ENCODE peak calls at places on chromosome 15, in ten cellular contexts. One of them, this sample, is unnamed.
A peak's percentile ranks its signal among the peaks of the same experiment; 100 is the strongest.

GRCh38 chr15:100341662-100342560 is at the start of gene ADAMTS17:
- DNase-seq in OCI-LY7: peak; percentile 90
- DNase-seq in mammary epithelial cell: peak; percentile 91
- DNase-seq in neuronal stem cell: peak; percentile 89
- DNase-seq in left ventricle myocardium inferior: peak; percentile 95
- DNase-seq in esophagus muscularis mucosa: peak; percentile 99
- DNase-seq in lower lobe of right lung: peak; percentile 96
- DNase-seq in adrenal gland: peak; percentile 97
- DNase-seq in upper lobe of right lung: peak; percentile 97
- DNase-seq in thoracic aorta: peak; percentile 93
- DNase-seq in this sample: peak; percentile 85

GRCh38 chr15:52080993-52081392 is 31.6 kb downstream of the BCL2L10 start:
- DNase-seq in thoracic aorta: no peak
- DNase-seq in left ventricle myocardium inferior: no peak
- DNase-seq in upper lobe of right lung: no peak
- DNase-seq in esophagus muscularis mucosa: no peak
- DNase-seq in neuronal stem cell: no peak
- DNase-seq in OCI-LY7: no peak
- DNase-seq in mammary epithelial cell: no peak
- DNase-seq in adrenal gland: no peak
- DNase-seq in lower lobe of right lung: no peak
- DNase-seq in this sample: no peak

GRCh38 chr15:31503256-31503655 is 176.6 kb downstream of the KLF13 start:
- DNase-seq in left ventricle myocardium inferior: no peak
- DNase-seq in OCI-LY7: no peak
- DNase-seq in thoracic aorta: no peak
- DNase-seq in mammary epithelial cell: no peak
- DNase-seq in upper lobe of right lung: no peak
- DNase-seq in neuronal stem cell: no peak
- DNase-seq in esophagus muscularis mucosa: peak; percentile 87
- DNase-seq in adrenal gland: no peak
- DNase-seq in lower lobe of right lung: no peak
- DNase-seq in this sample: no peak

GRCh38 chr15:97504031-97504430 is 456.5 kb upstream of the ARRDC4 start:
- DNase-seq in OCI-LY7: no peak
- DNase-seq in thoracic aorta: no peak
- DNase-seq in esophagus muscularis mucosa: no peak
- DNase-seq in mammary epithelial cell: peak; percentile 54
- DNase-seq in upper lobe of right lung: no peak
- DNase-seq in neuronal stem cell: no peak
- DNase-seq in adrenal gland: no peak
- DNase-seq in left ventricle myocardium inferior: no peak
- DNase-seq in lower lobe of right lung: no peak
- DNase-seq in this sample: no peak

GRCh38 chr15:101501703-101502373 is 12.3 kb upstream of the PCSK6 start:
- DNase-seq in lower lobe of right lung: peak; percentile 54
- DNase-seq in esophagus muscularis mucosa: peak; percentile 86
- DNase-seq in left ventricle myocardium inferior: no peak
- DNase-seq in OCI-LY7: peak; percentile 18
- DNase-seq in adrenal gland: peak; percentile 64
- DNase-seq in mammary epithelial cell: no peak
- DNase-seq in neuronal stem cell: peak; percentile 30
- DNase-seq in upper lobe of right lung: no peak
- DNase-seq in thoracic aorta: no peak
- DNase-seq in this sample: peak; percentile 59

GRCh38 chr15:84638103-84638502 is 16.0 kb downstream of the WDR73 start:
- DNase-seq in left ventricle myocardium inferior: no peak
- DNase-seq in thoracic aorta: no peak
- DNase-seq in upper lobe of right lung: no peak
- DNase-seq in OCI-LY7: peak; percentile 52
- DNase-seq in mammary epithelial cell: peak; percentile 40
- DNase-seq in lower lobe of right lung: no peak
- DNase-seq in neuronal stem cell: no peak
- DNase-seq in esophagus muscularis mucosa: no peak
- DNase-seq in adrenal gland: no peak
- DNase-seq in this sample: no peak

GRCh38 chr15:29970402-29970695 is 112.4 kb upstream of the GOLGA8J start:
- DNase-seq in mammary epithelial cell: no peak
- DNase-seq in neuronal stem cell: no peak
- DNase-seq in OCI-LY7: no peak
- DNase-seq in upper lobe of right lung: no peak
- DNase-seq in thoracic aorta: no peak
- DNase-seq in esophagus muscularis mucosa: no peak
- DNase-seq in lower lobe of right lung: no peak
- DNase-seq in left ventricle myocardium inferior: no peak
- DNase-seq in adrenal gland: no peak
- DNase-seq in this sample: no peak

GRCh38 chr15:87365221-87365620 is 891.3 kb downstream of the NTRK3 start:
- DNase-seq in thoracic aorta: no peak
- DNase-seq in neuronal stem cell: no peak
- DNase-seq in adrenal gland: no peak
- DNase-seq in lower lobe of right lung: no peak
- DNase-seq in OCI-LY7: no peak
- DNase-seq in upper lobe of right lung: no peak
- DNase-seq in mammary epithelial cell: peak; percentile 75
- DNase-seq in esophagus muscularis mucosa: no peak
- DNase-seq in left ventricle myocardium inferior: no peak
- DNase-seq in this sample: no peak

GRCh38 chr15:50107591-50108408 is 11.2 kb downstream of the ATP8B4 start:
- DNase-seq in left ventricle myocardium inferior: no peak
- DNase-seq in lower lobe of right lung: peak; percentile 72
- DNase-seq in neuronal stem cell: no peak
- DNase-seq in esophagus muscularis mucosa: no peak
- DNase-seq in upper lobe of right lung: no peak
- DNase-seq in mammary epithelial cell: no peak
- DNase-seq in thoracic aorta: no peak
- DNase-seq in OCI-LY7: no peak
- DNase-seq in adrenal gland: no peak
- DNase-seq in this sample: no peak

GRCh38 chr15:89898628-89899302 is 5.0 kb upstream of the AP3S2 start:
- DNase-seq in thoracic aorta: no peak
- DNase-seq in OCI-LY7: peak; percentile 82
- DNase-seq in left ventricle myocardium inferior: no peak
- DNase-seq in neuronal stem cell: no peak
- DNase-seq in mammary epithelial cell: peak; percentile 59
- DNase-seq in upper lobe of right lung: no peak
- DNase-seq in lower lobe of right lung: no peak
- DNase-seq in esophagus muscularis mucosa: no peak
- DNase-seq in adrenal gland: peak; percentile 41
- DNase-seq in this sample: peak; percentile 71

GRCh38 chr15:32649336-32649735 is 7.8 kb downstream of the SCG5 start:
- DNase-seq in thoracic aorta: no peak
- DNase-seq in upper lobe of right lung: no peak
- DNase-seq in mammary epithelial cell: no peak
- DNase-seq in neuronal stem cell: no peak
- DNase-seq in OCI-LY7: no peak
- DNase-seq in adrenal gland: no peak
- DNase-seq in lower lobe of right lung: no peak
- DNase-seq in left ventricle myocardium inferior: no peak
- DNase-seq in esophagus muscularis mucosa: no peak
- DNase-seq in this sample: no peak

GRCh38 chr15:50816191-50816590 is 50.7 kb upstream of the SPPL2A start:
- DNase-seq in adrenal gland: no peak
- DNase-seq in lower lobe of right lung: peak; percentile 55
- DNase-seq in OCI-LY7: no peak
- DNase-seq in thoracic aorta: no peak
- DNase-seq in mammary epithelial cell: peak; percentile 82
- DNase-seq in neuronal stem cell: no peak
- DNase-seq in left ventricle myocardium inferior: no peak
- DNase-seq in upper lobe of right lung: no peak
- DNase-seq in esophagus muscularis mucosa: no peak
- DNase-seq in this sample: peak; percentile 63

GRCh38 chr15:90749754-90750153 is 32.6 kb downstream of the BLM start:
- DNase-seq in neuronal stem cell: no peak
- DNase-seq in thoracic aorta: no peak
- DNase-seq in adrenal gland: no peak
- DNase-seq in esophagus muscularis mucosa: no peak
- DNase-seq in OCI-LY7: no peak
- DNase-seq in lower lobe of right lung: no peak
- DNase-seq in mammary epithelial cell: no peak
- DNase-seq in upper lobe of right lung: no peak
- DNase-seq in left ventricle myocardium inferior: no peak
- DNase-seq in this sample: no peak

GRCh38 chr15:57692709-57693108 is 13.8 kb upstream of the POLR2M start:
- DNase-seq in OCI-LY7: no peak
- DNase-seq in neuronal stem cell: no peak
- DNase-seq in thoracic aorta: no peak
- DNase-seq in upper lobe of right lung: no peak
- DNase-seq in left ventricle myocardium inferior: no peak
- DNase-seq in adrenal gland: no peak
- DNase-seq in lower lobe of right lung: no peak
- DNase-seq in esophagus muscularis mucosa: no peak
- DNase-seq in mammary epithelial cell: no peak
- DNase-seq in this sample: no peak

GRCh38 chr15:73052679-73053397 is 575 bp downstream of the NEO1 start:
- DNase-seq in OCI-LY7: peak; percentile 41
- DNase-seq in adrenal gland: peak; percentile 34
- DNase-seq in esophagus muscularis mucosa: no peak
- DNase-seq in neuronal stem cell: peak; percentile 77
- DNase-seq in left ventricle myocardium inferior: peak; percentile 29
- DNase-seq in upper lobe of right lung: peak; percentile 70
- DNase-seq in thoracic aorta: no peak
- DNase-seq in mammary epithelial cell: peak; percentile 25
- DNase-seq in lower lobe of right lung: peak; percentile 49
- DNase-seq in this sample: peak; percentile 58

DNA sequence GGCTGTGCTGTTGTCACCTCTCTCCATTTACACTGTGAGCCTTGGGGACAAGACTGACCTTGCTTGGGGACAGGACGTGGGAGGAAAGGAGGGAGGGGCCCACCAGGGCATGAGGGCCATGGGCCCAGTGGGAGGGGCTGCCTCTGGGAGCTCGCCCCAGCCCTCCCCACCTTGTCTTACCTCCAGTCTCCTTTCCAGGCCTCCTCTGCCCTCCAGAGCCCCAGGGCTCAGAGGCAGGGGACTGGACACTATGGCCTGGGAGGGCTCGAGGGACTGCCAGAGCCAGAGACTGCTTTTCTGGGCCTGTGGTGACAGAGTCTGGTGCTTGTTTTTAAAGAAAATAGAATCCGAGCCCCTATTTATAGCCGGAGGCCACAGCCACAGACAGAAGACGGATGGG is 10.2 kb downstream of the CSPG4 start:
- DNase-seq in lower lobe of right lung: no peak
- DNase-seq in mammary epithelial cell: no peak
- DNase-seq in OCI-LY7: no peak
- DNase-seq in neuronal stem cell: no peak
- DNase-seq in esophagus muscularis mucosa: no peak
- DNase-seq in thoracic aorta: no peak
- DNase-seq in adrenal gland: no peak
- DNase-seq in left ventricle myocardium inferior: no peak
- DNase-seq in upper lobe of right lung: no peak
- DNase-seq in this sample: no peak
- H3K4me1 ChIP-seq in lower lobe of right lung: peaks cover 19% of the 10 kb centered on the region
- H3K4me1 ChIP-seq in mammary epithelial cell: peaks cover 39% of the 10 kb centered on the region
- H3K4me1 ChIP-seq in OCI-LY7: peaks cover 8% of the 10 kb centered on the region
- H3K4me1 ChIP-seq in neuronal stem cell: peaks cover 8% of the 10 kb centered on the region
- H3K4me1 ChIP-seq in esophagus muscularis mucosa: peaks cover 65% of the 10 kb centered on the region
- H3K4me1 ChIP-seq in thoracic aorta: peaks cover 88% of the 10 kb centered on the region
- H3K4me1 ChIP-seq in adrenal gland: peaks cover 18% of the 10 kb centered on the region
- H3K4me1 ChIP-seq in left ventricle myocardium inferior: peaks cover 79% of the 10 kb centered on the region
- H3K4me1 ChIP-seq in upper lobe of right lung: peaks cover 4% of the 10 kb centered on the region
- H3K4me1 ChIP-seq in this sample: peaks cover 29% of the 10 kb centered on the region

DNA sequence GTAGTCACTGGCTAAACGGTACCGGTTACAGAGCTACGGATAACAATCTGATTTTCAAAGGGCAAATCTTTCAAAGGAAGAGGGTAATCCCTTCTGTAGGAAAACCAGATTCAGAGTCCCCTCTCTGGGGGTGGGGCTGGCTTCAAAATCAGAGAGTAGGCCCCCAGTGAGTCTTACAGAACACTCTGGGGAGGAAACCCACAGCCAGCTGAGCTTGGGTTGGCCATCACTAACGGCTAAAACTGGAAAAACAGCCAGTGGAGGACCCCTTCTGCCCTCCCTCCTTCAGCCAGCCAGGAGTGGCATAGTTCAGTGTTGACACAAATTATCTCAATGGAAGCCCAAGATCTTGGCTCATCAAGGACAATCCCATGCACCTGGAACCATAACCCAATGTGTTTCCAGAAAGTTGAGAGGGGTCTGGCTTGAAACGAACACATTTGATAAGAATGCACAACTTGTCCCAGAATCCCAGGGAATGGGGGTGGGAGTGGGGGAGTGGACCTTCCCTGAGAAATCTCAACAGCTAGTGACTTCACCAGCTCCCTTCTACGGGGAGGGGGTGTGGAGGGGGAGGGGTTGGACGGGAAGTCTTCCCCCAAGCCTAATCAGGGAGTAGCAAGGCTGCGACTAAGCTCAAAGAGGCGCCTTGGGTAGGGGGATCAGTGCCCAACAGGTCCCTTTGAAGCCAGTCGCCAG is 1.0 kb downstream of the RASL12 start:
- DNase-seq in left ventricle myocardium inferior: peak; percentile 57
- DNase-seq in thoracic aorta: no peak
- DNase-seq in lower lobe of right lung: peak; percentile 39
- DNase-seq in neuronal stem cell: no peak
- DNase-seq in adrenal gland: no peak
- DNase-seq in esophagus muscularis mucosa: no peak
- DNase-seq in mammary epithelial cell: no peak
- DNase-seq in upper lobe of right lung: no peak
- DNase-seq in OCI-LY7: no peak
- DNase-seq in this sample: no peak
- H3K4me3 ChIP-seq in left ventricle myocardium inferior: peak overlapping the region; percentile 72
- H3K4me3 ChIP-seq in thoracic aorta: peak overlapping the region; percentile 89
- H3K4me3 ChIP-seq in lower lobe of right lung: peak overlapping the region; percentile 52
- H3K4me3 ChIP-seq in neuronal stem cell: peak overlapping the region; percentile 79
- H3K4me3 ChIP-seq in adrenal gland: peak overlapping the region; percentile 56
- H3K4me3 ChIP-seq in esophagus muscularis mucosa: peak overlapping the region; percentile 70
- H3K4me3 ChIP-seq in mammary epithelial cell: no peak overlapping the region
- H3K4me3 ChIP-seq in upper lobe of right lung: peak overlapping the region; percentile 49
- H3K4me3 ChIP-seq in OCI-LY7: no peak overlapping the region
- H3K4me3 ChIP-seq in this sample: peak overlapping the region; percentile 39

GRCh38 chr15:64809649-64810498 is 15.6 kb downstream of the PIF1 start:
- DNase-seq in esophagus muscularis mucosa: no peak
- DNase-seq in OCI-LY7: peak; percentile 74
- DNase-seq in adrenal gland: peak; percentile 81
- DNase-seq in lower lobe of right lung: peak; percentile 79
- DNase-seq in thoracic aorta: peak; percentile 36
- DNase-seq in neuronal stem cell: peak; percentile 83
- DNase-seq in upper lobe of right lung: peak; percentile 86
- DNase-seq in mammary epithelial cell: peak; percentile 41
- DNase-seq in left ventricle myocardium inferior: peak; percentile 83
- DNase-seq in this sample: peak; percentile 79
- H3K27ac ChIP-seq in esophagus muscularis mucosa: peak overlapping the region; percentile 92
- H3K27ac ChIP-seq in OCI-LY7: no peak overlapping the region
- H3K27ac ChIP-seq in adrenal gland: no peak overlapping the region
- H3K27ac ChIP-seq in lower lobe of right lung: no peak overlapping the region
- H3K27ac ChIP-seq in thoracic aorta: no peak overlapping the region
- H3K27ac ChIP-seq in neuronal stem cell: no peak overlapping the region
- H3K27ac ChIP-seq in upper lobe of right lung: no peak overlapping the region
- H3K27ac ChIP-seq in mammary epithelial cell: no peak overlapping the region
- H3K27ac ChIP-seq in left ventricle myocardium inferior: no peak overlapping the region
- H3K27ac ChIP-seq in this sample: no peak overlapping the region

DNA sequence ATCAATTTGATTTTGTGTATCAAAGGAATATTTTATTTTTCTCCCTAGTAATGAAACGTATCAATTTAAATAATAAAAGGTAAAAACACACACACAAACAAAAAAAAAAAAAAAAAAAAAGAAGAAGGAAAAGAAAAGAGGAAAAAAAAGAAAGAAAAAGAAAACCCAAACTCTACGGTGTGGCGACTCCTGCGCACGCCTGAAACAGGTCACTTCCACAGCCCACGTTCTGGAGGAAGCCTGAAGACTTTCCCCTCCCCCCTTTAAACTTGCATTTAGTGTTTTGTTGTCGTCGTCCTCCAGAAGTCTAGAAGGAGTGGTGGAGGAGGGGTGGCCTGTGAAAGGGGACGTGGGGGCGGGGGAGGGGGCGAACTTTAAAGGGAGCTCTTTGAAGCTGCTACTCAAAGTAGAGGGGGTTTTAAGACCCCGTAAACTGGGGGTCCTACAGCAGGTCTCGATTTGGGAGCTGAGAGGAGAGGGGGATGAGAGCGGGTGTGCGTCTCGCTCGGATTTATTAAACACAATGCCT is 2.3 kb upstream of the TLE3 start:
- DNase-seq in mammary epithelial cell: no peak
- DNase-seq in OCI-LY7: peak; percentile 36
- DNase-seq in thoracic aorta: no peak
- DNase-seq in lower lobe of right lung: no peak
- DNase-seq in upper lobe of right lung: no peak
- DNase-seq in adrenal gland: no peak
- DNase-seq in neuronal stem cell: no peak
- DNase-seq in left ventricle myocardium inferior: no peak
- DNase-seq in esophagus muscularis mucosa: no peak
- DNase-seq in this sample: no peak
- H3K4me1 ChIP-seq in mammary epithelial cell: peaks cover 40% of the 10 kb centered on the region
- H3K4me1 ChIP-seq in OCI-LY7: peaks cover 66% of the 10 kb centered on the region
- H3K4me1 ChIP-seq in thoracic aorta: peaks cover 35% of the 10 kb centered on the region
- H3K4me1 ChIP-seq in lower lobe of right lung: peaks cover 45% of the 10 kb centered on the region
- H3K4me1 ChIP-seq in upper lobe of right lung: peaks cover 33% of the 10 kb centered on the region
- H3K4me1 ChIP-seq in adrenal gland: peaks cover 55% of the 10 kb centered on the region
- H3K4me1 ChIP-seq in neuronal stem cell: peaks cover 24% of the 10 kb centered on the region
- H3K4me1 ChIP-seq in left ventricle myocardium inferior: peaks cover 70% of the 10 kb centered on the region
- H3K4me1 ChIP-seq in esophagus muscularis mucosa: peaks cover 48% of the 10 kb centered on the region
- H3K4me1 ChIP-seq in this sample: peaks cover 12% of the 10 kb centered on the region